ENCODE peak calls at places on chromosomes 1 and 21, in ten cellular contexts. L, Z, A, F, Q, N, I, J, E and G are unnamed samples.
A peak's percentile ranks its signal among the peaks of the same experiment; 100 is the strongest.

GRCh38 chr1:153933420-153933819 is 10.6 kb upstream of the GATAD2B start:
- DNase-seq in L (no peak), Z (no peak), A (no peak), F (no peak), Q (no peak), N (no peak), I (peak; percentile 66), J (no peak), E (no peak), G (no peak)

GRCh38 chr1:61222240-61222639 is 139.9 kb downstream of the NFIA start:
- DNase-seq in L (no peak), Z (no peak), A (no peak), F (no peak), Q (no peak), N (no peak), I (no peak), J (no peak), E (no peak), G (no peak)

GRCh38 chr21:44959376-44960091 is 19.7 kb downstream of the SLX9 start:
- DNase-seq in L (no peak), Z (no peak), A (no peak), F (no peak), Q (no peak), N (no peak), I (peak; percentile 75), J (no peak), E (no peak), G (no peak)

GRCh38 chr1:119228318-119228717 is 87.9 kb upstream of the WARS2 start:
- DNase-seq in L (no peak), Z (no peak), A (no peak), F (no peak), Q (no peak), N (no peak), I (no peak), J (no peak), E (no peak), G (peak; percentile 10)

GRCh38 chr1:15703562-15703961 is 19.4 kb downstream of the PLEKHM2 start:
- DNase-seq in L (peak; percentile 63), Z (no peak), A (peak; percentile 80), F (peak; percentile 96), Q (peak; percentile 81), N (peak; percentile 68), I (peak; percentile 94), J (no peak), E (no peak), G (peak; percentile 94)

GRCh38 chr1:116537439-116537838 is 33.4 kb downstream of the CD58 start:
- DNase-seq in L (no peak), Z (no peak), A (no peak), F (peak; percentile 11), Q (no peak), N (no peak), I (no peak), J (no peak), E (no peak), G (no peak)

GRCh38 chr21:45525910-45526306 is 16.3 kb downstream of the SLC19A1 start:
- DNase-seq in L (no peak), Z (no peak), A (no peak), F (no peak), Q (no peak), N (no peak), I (no peak), J (no peak), E (no peak), G (no peak)

GRCh38 chr1:117014209-117014608 is 12.6 kb downstream of the CD101 start:
- DNase-seq in L (no peak), Z (no peak), A (peak; percentile 22), F (no peak), Q (no peak), N (no peak), I (no peak), J (no peak), E (no peak), G (peak; percentile 39)

GRCh38 chr1:92043621-92044020 is 13.8 kb downstream of the EPHX4 start:
- DNase-seq in L (no peak), Z (no peak), A (no peak), F (no peak), Q (no peak), N (no peak), I (no peak), J (no peak), E (no peak), G (no peak)

GRCh38 chr1:153880962-153881361 is 41.8 kb downstream of the GATAD2B start:
- DNase-seq in L (peak; percentile 84), Z (peak; percentile 82), A (peak; percentile 98), F (peak; percentile 95), Q (peak; percentile 83), N (peak; percentile 88), I (peak; percentile 94), J (peak; percentile 43), E (peak; percentile 44), G (peak; percentile 97)

GRCh38 chr1:26019641-26020315 is 1.8 kb upstream of the EXTL1 start:
- DNase-seq in L (no peak), Z (no peak), A (peak; percentile 39), F (no peak), Q (no peak), N (no peak), I (no peak), J (no peak), E (no peak), G (peak; percentile 45)

GRCh38 chr1:153248480-153248879 is 11.0 kb upstream of the LORICRIN start:
- DNase-seq in L (peak; percentile 7), Z (no peak), A (no peak), F (no peak), Q (no peak), N (no peak), I (no peak), J (no peak), E (no peak), G (no peak)

GRCh38 chr1:150233359-150234308 is 2.3 kb downstream of the ANP32E start:
- DNase-seq in L (peak; percentile 39), Z (no peak), A (no peak), F (peak; percentile 51), Q (peak; percentile 8), N (no peak), I (no peak), J (no peak), E (no peak), G (peak; percentile 24)

GRCh38 chr1:115182012-115182715 is 92.9 kb upstream of the TSPAN2 start:
- DNase-seq in L (no peak), Z (no peak), A (no peak), F (no peak), Q (no peak), N (no peak), I (no peak), J (no peak), E (no peak), G (no peak)

GRCh38 chr1:222279591-222279990 is 268.3 kb downstream of the HHIPL2 start:
- DNase-seq in L (no peak), Z (no peak), A (no peak), F (no peak), Q (no peak), N (no peak), I (no peak), J (no peak), E (no peak), G (no peak)

GRCh38 chr1:226945106-226945857 is 5.2 kb downstream of the COQ8A start:
- DNase-seq in L (no peak), Z (no peak), A (no peak), F (no peak), Q (no peak), N (no peak), I (no peak), J (no peak), E (no peak), G (peak; percentile 20)